ENCODE peak calls at places on chromosomes 12 and 14, in nine cellular contexts. One of them, this sample, is unnamed.

GRCh38 chr14:106579084-106579483 is 1052.7 kb downstream of the TMEM121 start:
- DNase-seq in brain pericyte: no peak
- DNase-seq in activated CD4-positive, alpha-beta T cell treated with anti-CD3 and anti-CD28 coated beads for 48 hours: no peak
- DNase-seq in occipital lobe: no peak
- DNase-seq in foreskin fibroblast: no peak
- DNase-seq in AG09319: no peak
- DNase-seq in IMR-90: no peak
- DNase-seq in fibroblast of the aortic adventitia: no peak
- DNase-seq in fibroblast of villous mesenchyme: no peak
- DNase-seq in this sample: no peak

GRCh38 chr14:36663404-36664321 is 2.0 kb downstream of the PAX9 start:
- DNase-seq in brain pericyte: no peak
- DNase-seq in activated CD4-positive, alpha-beta T cell treated with anti-CD3 and anti-CD28 coated beads for 48 hours: peak; percentile 3
- DNase-seq in occipital lobe: no peak
- DNase-seq in foreskin fibroblast: peak; percentile 51
- DNase-seq in AG09319: no peak
- DNase-seq in IMR-90: no peak
- DNase-seq in fibroblast of the aortic adventitia: no peak
- DNase-seq in fibroblast of villous mesenchyme: no peak
- DNase-seq in this sample: no peak

GRCh38 chr12:95859344-95859816 is 628 bp downstream of the SNRPF start:
- DNase-seq in brain pericyte: no peak
- DNase-seq in activated CD4-positive, alpha-beta T cell treated with anti-CD3 and anti-CD28 coated beads for 48 hours: peak; percentile 26
- DNase-seq in occipital lobe: no peak
- DNase-seq in foreskin fibroblast: peak; percentile 66
- DNase-seq in AG09319: no peak
- DNase-seq in IMR-90: peak; percentile 31
- DNase-seq in fibroblast of the aortic adventitia: no peak
- DNase-seq in fibroblast of villous mesenchyme: peak; percentile 36
- DNase-seq in this sample: no peak

GRCh38 chr14:34826661-34827060 is 48.5 kb downstream of the BAZ1A start:
- DNase-seq in brain pericyte: no peak
- DNase-seq in activated CD4-positive, alpha-beta T cell treated with anti-CD3 and anti-CD28 coated beads for 48 hours: no peak
- DNase-seq in occipital lobe: no peak
- DNase-seq in foreskin fibroblast: peak; percentile 78
- DNase-seq in AG09319: no peak
- DNase-seq in IMR-90: peak; percentile 56
- DNase-seq in fibroblast of the aortic adventitia: peak; percentile 16
- DNase-seq in fibroblast of villous mesenchyme: peak; percentile 32
- DNase-seq in this sample: no peak

GRCh38 chr12:2052861-2053674 is at the start of gene CACNA1C:
- DNase-seq in brain pericyte: no peak
- DNase-seq in activated CD4-positive, alpha-beta T cell treated with anti-CD3 and anti-CD28 coated beads for 48 hours: peak; percentile 51
- DNase-seq in occipital lobe: peak; percentile 69
- DNase-seq in foreskin fibroblast: peak; percentile 84
- DNase-seq in AG09319: peak; percentile 34
- DNase-seq in IMR-90: peak; percentile 66
- DNase-seq in fibroblast of the aortic adventitia: peak; percentile 62
- DNase-seq in fibroblast of villous mesenchyme: peak; percentile 61
- DNase-seq in this sample: peak; percentile 70

GRCh38 chr12:40942326-40942725 is 245.8 kb upstream of the PDZRN4 start:
- DNase-seq in brain pericyte: no peak
- DNase-seq in activated CD4-positive, alpha-beta T cell treated with anti-CD3 and anti-CD28 coated beads for 48 hours: no peak
- DNase-seq in occipital lobe: no peak
- DNase-seq in foreskin fibroblast: peak; percentile 36
- DNase-seq in AG09319: no peak
- DNase-seq in IMR-90: peak; percentile 19
- DNase-seq in fibroblast of the aortic adventitia: peak; percentile 5
- DNase-seq in fibroblast of villous mesenchyme: peak; percentile 10
- DNase-seq in this sample: no peak

GRCh38 chr12:25107920-25108319 is 87.0 kb downstream of the DNAI7 start:
- DNase-seq in brain pericyte: no peak
- DNase-seq in activated CD4-positive, alpha-beta T cell treated with anti-CD3 and anti-CD28 coated beads for 48 hours: no peak
- DNase-seq in occipital lobe: no peak
- DNase-seq in foreskin fibroblast: no peak
- DNase-seq in AG09319: no peak
- DNase-seq in IMR-90: no peak
- DNase-seq in fibroblast of the aortic adventitia: no peak
- DNase-seq in fibroblast of villous mesenchyme: no peak
- DNase-seq in this sample: no peak

GRCh38 chr14:77186911-77187648 is 5.5 kb downstream of the TMEM63C start:
- DNase-seq in brain pericyte: no peak
- DNase-seq in activated CD4-positive, alpha-beta T cell treated with anti-CD3 and anti-CD28 coated beads for 48 hours: no peak
- DNase-seq in occipital lobe: no peak
- DNase-seq in foreskin fibroblast: no peak
- DNase-seq in AG09319: no peak
- DNase-seq in IMR-90: peak; percentile 26
- DNase-seq in fibroblast of the aortic adventitia: peak; percentile 51
- DNase-seq in fibroblast of villous mesenchyme: no peak
- DNase-seq in this sample: no peak

GRCh38 chr14:75126679-75127473 is at the start of gene NEK9:
- DNase-seq in brain pericyte: peak; percentile 63
- DNase-seq in activated CD4-positive, alpha-beta T cell treated with anti-CD3 and anti-CD28 coated beads for 48 hours: peak; percentile 93
- DNase-seq in occipital lobe: peak; percentile 91
- DNase-seq in foreskin fibroblast: peak; percentile 93
- DNase-seq in AG09319: no peak
- DNase-seq in IMR-90: peak; percentile 75
- DNase-seq in fibroblast of the aortic adventitia: peak; percentile 83
- DNase-seq in fibroblast of villous mesenchyme: peak; percentile 76
- DNase-seq in this sample: peak; percentile 88

GRCh38 chr12:11014234-11014633 is 8.2 kb downstream of the TAS2R19 start:
- DNase-seq in brain pericyte: no peak
- DNase-seq in activated CD4-positive, alpha-beta T cell treated with anti-CD3 and anti-CD28 coated beads for 48 hours: no peak
- DNase-seq in occipital lobe: no peak
- DNase-seq in foreskin fibroblast: peak; percentile 15
- DNase-seq in AG09319: no peak
- DNase-seq in IMR-90: peak; percentile 64
- DNase-seq in fibroblast of the aortic adventitia: peak; percentile 26
- DNase-seq in fibroblast of villous mesenchyme: no peak
- DNase-seq in this sample: no peak

This sample was measured in NCI-H1694 treated with DMSO at 0.1 percent for 48 hours.